ENCODE peak calls at places on chromosomes 12 and 14, in five cellular contexts. K, O, V, I and H are unnamed samples.

GRCh38 chr14:104979758-104980591 is 1.8 kb upstream of the AHNAK2 start:
- DNase-seq in I (peak; percentile 81), O (no peak), V (no peak), K (no peak), H (no peak)

GRCh38 chr12:132429932-132430643 is 59.9 kb upstream of the FBRSL1 start:
- DNase-seq in V (no peak), I (no peak), K (no peak), O (peak; percentile 96), H (peak; percentile 80)

GRCh38 chr12:64083285-64084210 is 138.5 kb downstream of the KICS2 start:
- DNase-seq in I (peak; percentile 37), K (no peak), V (peak; percentile 52), O (no peak), H (no peak)

GRCh38 chr14:58488550-58488949 is 61.0 kb downstream of the KIAA0586 start:
- DNase-seq in K (no peak), V (peak; percentile 19), I (no peak), O (no peak), H (no peak)

GRCh38 chr14:20707622-20708021 is 19.1 kb downstream of the ANG start:
- DNase-seq in O (no peak), V (no peak), I (no peak), K (no peak), H (no peak)

GRCh38 chr12:131672311-131672940 is 38.5 kb upstream of the SFSWAP start:
- DNase-seq in O (no peak), K (no peak), I (no peak), V (no peak), H (no peak)

GRCh38 chr14:68807987-68808386 is 15.1 kb upstream of the ZFP36L1 start:
- DNase-seq in V (no peak), I (peak; percentile 27), K (no peak), O (no peak), H (no peak)

GRCh38 chr14:30317729-30318128 is 241.2 kb upstream of the G2E3 start:
- DNase-seq in O (no peak), V (no peak), K (no peak), I (no peak), H (no peak)

GRCh38 chr14:30655124-30655523 is 33.0 kb downstream of the SCFD1 start:
- DNase-seq in I (no peak), V (no peak), O (no peak), K (no peak), H (no peak)

GRCh38 chr12:56188786-56189335 is 422 bp downstream of the SMARCC2 start:
- DNase-seq in I (peak; percentile 87), V (no peak), K (peak; percentile 54), O (peak; percentile 35), H (peak; percentile 77)

GRCh38 chr14:35879654-35880249 is 53.6 kb downstream of the BRMS1L start:
- DNase-seq in K (no peak), V (peak; percentile 27), I (peak; percentile 39), O (peak; percentile 66), H (no peak)

GRCh38 chr12:85036241-85036707 is at the start of the genes LRRIQ1 and TSPAN19:
- DNase-seq in O (peak; percentile 97), I (peak; percentile 71), V (peak; percentile 55), K (peak; percentile 52), H (peak; percentile 72)

GRCh38 chr14:100902295-100902694 is 1.2 kb downstream of the RTL1 start:
- DNase-seq in O (peak; percentile 63), V (no peak), K (no peak), I (peak; percentile 65), H (no peak)

GRCh38 chr12:128644664-128645296 is 179.0 kb downstream of the SLC15A4 start:
- DNase-seq in O (peak; percentile 67), I (peak; percentile 30), V (no peak), K (peak; percentile 7), H (peak; percentile 49)

GRCh38 chr14:104171948-104172347 is 33.6 kb downstream of the KIF26A start:
- DNase-seq in O (no peak), V (no peak), K (no peak), I (no peak), H (no peak)

GRCh38 chr14:102493096-102493495 is 16.5 kb downstream of the ANKRD9 start:
- DNase-seq in O (no peak), V (no peak), K (no peak), I (no peak), H (peak; percentile 5)

GRCh38 chr12:57216014-57216891 is at the start of gene NXPH4:
- DNase-seq in O (peak; percentile 41), K (no peak), I (peak; percentile 79), V (peak; percentile 71), H (no peak)